ENCODE peak calls at places on chromosomes 11 and 22, in nine cellular contexts. Q, S, R, U, Z, A, P, D and M are unnamed samples.

GRCh38 chr11:12542186-12542935 is 131.9 kb upstream of the TEAD1 start:
- DNase-seq in Q (no peak), S (no peak), R (no peak), U (no peak), Z (no peak), A (no peak), P (no peak), D (no peak), M (no peak)

GRCh38 chr11:73218106-73218829 is at the start of gene P2RY2:
- DNase-seq in Q (peak), S (peak), R (no peak), U (no peak), Z (peak), A (peak), P (peak), D (no peak), M (peak)

GRCh38 chr22:33328789-33329296 is 270.7 kb upstream of the SYN3 start:
- DNase-seq in Q (no peak), S (no peak), R (no peak), U (no peak), Z (no peak), A (no peak), P (no peak), D (no peak), M (peak)

GRCh38 chr11:34358666-34359547 is 1.1 kb upstream of the ABTB2 start:
- DNase-seq in Q (peak), S (peak), R (peak), U (peak), Z (peak), A (peak), P (peak), D (peak), M (peak)

GRCh38 chr11:96155627-96156378 is 187.2 kb downstream of the MAML2 start:
- DNase-seq in Q (peak), S (peak), R (peak), U (peak), Z (peak), A (peak), P (peak), D (no peak), M (peak)

GRCh38 chr11:10654211-10655150 is 39.1 kb downstream of the IRAG1 start:
- DNase-seq in Q (no peak), S (peak), R (no peak), U (peak), Z (peak), A (no peak), P (peak), D (no peak), M (peak)

GRCh38 chr11:6586434-6587359 is 16.7 kb downstream of the RRP8 start:
- DNase-seq in Q (no peak), S (no peak), R (no peak), U (no peak), Z (peak), A (no peak), P (no peak), D (no peak), M (no peak)

GRCh38 chr11:96307748-96308133 is 35.3 kb downstream of the MAML2 start:
- DNase-seq in Q (no peak), S (peak), R (no peak), U (no peak), Z (no peak), A (no peak), P (peak), D (no peak), M (no peak)

GRCh38 chr11:46895821-46896220 is 22.5 kb downstream of the LRP4 start:
- DNase-seq in Q (peak), S (no peak), R (no peak), U (no peak), Z (peak), A (peak), P (no peak), D (no peak), M (no peak)

GRCh38 chr11:33263549-33263948 is 6.4 kb downstream of the HIPK3 start:
- DNase-seq in Q (no peak), S (no peak), R (no peak), U (no peak), Z (no peak), A (no peak), P (no peak), D (no peak), M (no peak)

GRCh38 chr11:92793189-92793588 is 176.3 kb upstream of the MTNR1B start:
- DNase-seq in Q (no peak), S (no peak), R (no peak), U (no peak), Z (no peak), A (no peak), P (no peak), D (no peak), M (peak)

GRCh38 chr22:19430890-19431541 is 517 bp downstream of the HIRA start:
- DNase-seq in Q (peak), S (peak), R (no peak), U (no peak), Z (no peak), A (no peak), P (no peak), D (no peak), M (peak)

GRCh38 chr22:46845281-46846153 is 83.1 kb downstream of the TBC1D22A start:
- DNase-seq in Q (no peak), S (peak), R (peak), U (no peak), Z (no peak), A (no peak), P (no peak), D (no peak), M (no peak)

GRCh38 chr11:15843309-15843857 is 513.0 kb downstream of the SOX6 start:
- DNase-seq in Q (no peak), S (peak), R (no peak), U (no peak), Z (no peak), A (peak), P (no peak), D (peak), M (peak)

GRCh38 chr11:79212711-79213110 is 228.1 kb downstream of the TENM4 start:
- DNase-seq in Q (no peak), S (no peak), R (no peak), U (no peak), Z (no peak), A (no peak), P (no peak), D (no peak), M (peak)

GRCh38 chr11:110173775-110174644 is 80.8 kb downstream of the ZC3H12C start:
- DNase-seq in Q (peak), S (peak), R (no peak), U (peak), Z (peak), A (no peak), P (peak), D (no peak), M (peak)

GRCh38 chr22:38338772-38339379 is 21.6 kb upstream of the CSNK1E start:
- DNase-seq in Q (peak), S (no peak), R (peak), U (no peak), Z (peak), A (no peak), P (no peak), D (no peak), M (no peak)

GRCh38 chr11:76293189-76293631 is 86.9 kb upstream of the WNT11 start:
- DNase-seq in Q (no peak), S (no peak), R (no peak), U (no peak), Z (no peak), A (no peak), P (no peak), D (no peak), M (no peak)

GRCh38 chr11:104694259-104695070 is 203.8 kb downstream of the CASP12 start:
- DNase-seq in Q (no peak), S (peak), R (no peak), U (no peak), Z (no peak), A (no peak), P (no peak), D (no peak), M (no peak)

GRCh38 chr22:20130739-20131592 is 638 bp upstream of the ZDHHC8 start:
- DNase-seq in Q (peak), S (peak), R (peak), U (peak), Z (peak), A (peak), P (peak), D (no peak), M (peak)

GRCh38 chr22:19522881-19523239 is 1.4 kb downstream of the CLDN5 start:
- DNase-seq in Q (no peak), S (no peak), R (peak), U (peak), Z (no peak), A (no peak), P (no peak), D (no peak), M (no peak)

GRCh38 chr22:38412435-38413084 is 42.4 kb downstream of the KCNJ4 start:
- DNase-seq in Q (no peak), S (no peak), R (peak), U (peak), Z (peak), A (no peak), P (no peak), D (no peak), M (peak)

GRCh38 chr11:45856044-45856468 is 8.8 kb downstream of the CRY2 start:
- DNase-seq in Q (no peak), S (no peak), R (no peak), U (no peak), Z (peak), A (no peak), P (no peak), D (no peak), M (no peak)

GRCh38 chr11:77287615-77288273 is 13.7 kb downstream of the GDPD4 start:
- DNase-seq in Q (no peak), S (no peak), R (no peak), U (no peak), Z (no peak), A (no peak), P (no peak), D (no peak), M (no peak)

GRCh38 chr22:46604306-46604690 is 15.9 kb upstream of the GRAMD4 start:
- DNase-seq in Q (peak), S (no peak), R (no peak), U (peak), Z (no peak), A (no peak), P (no peak), D (no peak), M (no peak)

GRCh38 chr22:29302681-29303465 is 3.6 kb upstream of the GAS2L1 start:
- DNase-seq in Q (no peak), S (no peak), R (peak), U (no peak), Z (no peak), A (no peak), P (no peak), D (no peak), M (peak)

GRCh38 chr22:46079861-46080821 is 70.2 kb upstream of the PPARA start:
- DNase-seq in Q (peak), S (no peak), R (peak), U (no peak), Z (peak), A (peak), P (no peak), D (no peak), M (no peak)

GRCh38 chr11:67281552-67282150 is 7.5 kb upstream of the ANKRD13D start:
- DNase-seq in Q (peak), S (no peak), R (no peak), U (no peak), Z (peak), A (no peak), P (no peak), D (no peak), M (no peak)

GRCh38 chr11:67278939-67279588 is 10.0 kb upstream of the ANKRD13D start:
- DNase-seq in Q (no peak), S (no peak), R (no peak), U (no peak), Z (peak), A (no peak), P (no peak), D (no peak), M (no peak)

GRCh38 chr11:67280791-67281551 is 8.1 kb upstream of the ANKRD13D start:
- DNase-seq in Q (peak), S (no peak), R (no peak), U (no peak), Z (peak), A (no peak), P (no peak), D (no peak), M (no peak)

GRCh38 chr11:67279589-67280340 is 9.3 kb upstream of the ANKRD13D start:
- DNase-seq in Q (no peak), S (no peak), R (no peak), U (no peak), Z (peak), A (no peak), P (no peak), D (no peak), M (no peak)

DNA sequence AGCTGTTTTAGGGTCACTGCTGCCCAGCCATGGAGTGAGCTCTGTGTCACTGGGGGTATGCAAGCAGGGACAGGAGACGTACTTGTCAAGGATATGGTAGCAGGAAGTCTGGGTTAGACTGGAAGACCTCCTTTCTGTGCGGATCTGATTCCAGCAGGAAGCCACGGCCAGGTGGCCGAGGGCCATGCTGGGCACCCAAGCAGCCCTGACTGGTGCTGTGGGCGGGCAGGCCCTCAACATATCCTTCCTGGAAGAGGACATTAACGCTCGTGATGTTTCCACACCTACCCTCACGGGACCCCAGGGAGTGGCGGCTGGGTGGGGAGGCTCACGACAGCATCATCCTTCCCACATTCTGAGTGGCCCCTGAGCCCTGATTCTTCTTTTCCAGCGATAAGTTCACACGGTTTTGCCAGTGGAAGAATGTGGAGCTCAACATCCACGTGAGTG is 8.7 kb upstream of the ANKRD13D start:
- DNase-seq in Q (peak), S (no peak), R (no peak), U (no peak), Z (peak), A (no peak), P (no peak), D (no peak), M (no peak)
- TF ChIP-seq POLR2AphosphoS5 in Q (no peak), S (no peak), R (no peak), U (no peak), Z (no peak), A (no peak), P (no peak), D (no peak), M (no peak)

DNA sequence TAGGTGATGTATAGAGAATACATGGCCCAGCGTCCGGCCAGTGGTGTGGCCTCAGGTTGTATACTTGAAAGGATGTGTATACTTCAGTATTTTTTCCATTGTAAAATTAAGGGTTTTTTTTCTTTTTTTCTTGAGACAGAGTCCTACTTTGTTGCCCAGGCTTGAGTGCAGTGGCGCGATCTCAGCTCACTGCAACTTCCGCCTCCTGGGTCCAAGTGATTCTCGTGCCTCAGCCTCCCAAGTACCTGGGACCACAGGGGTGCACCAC is 15.8 kb downstream of the ZBTB16 start:
- DNase-seq in Q (no peak), S (no peak), R (no peak), U (no peak), Z (peak), A (no peak), P (no peak), D (no peak), M (no peak)
- H3K4me3 ChIP-seq in Q (no peak), S (no peak), R (peak), U (no peak), Z (no peak), A (peak), P (no peak), D (no peak), M (no peak)

DNA sequence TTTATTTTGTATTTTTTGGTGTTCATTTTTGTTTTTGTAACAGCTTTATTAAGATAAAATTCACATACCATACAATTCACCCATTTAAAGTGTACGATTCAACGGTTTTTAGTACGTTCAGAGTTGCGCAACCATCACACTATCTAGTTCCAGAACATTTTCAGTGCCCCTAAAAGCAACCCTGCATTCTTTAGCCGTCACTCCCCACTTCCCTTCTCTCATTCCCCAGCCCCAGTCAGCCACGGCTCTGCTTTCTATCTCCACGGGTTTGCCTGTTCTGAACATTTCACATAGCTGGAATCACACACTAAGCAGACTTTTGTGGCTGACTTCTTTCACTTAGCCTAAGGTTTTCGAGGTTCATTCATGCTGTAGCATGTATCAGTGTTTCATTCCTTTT is 9.6 kb upstream of the KCNQ1OT1 start:
- DNase-seq in Q (no peak), S (no peak), R (no peak), U (no peak), Z (peak), A (no peak), P (no peak), D (no peak), M (no peak)
- TF ChIP-seq POLR2AphosphoS5 in Q (peak), S (no peak), R (no peak), U (no peak), Z (peak), A (no peak), P (no peak), D (no peak), M (no peak)

GRCh38 chr11:118918128-118918685 is 7.5 kb downstream of the BCL9L start:
- DNase-seq in Q (peak), S (peak), R (peak), U (peak), Z (peak), A (peak), P (no peak), D (no peak), M (peak)
- H3K4me3 ChIP-seq in Q (peak), S (no peak), R (peak), U (peak), Z (peak), A (peak), P (peak), D (peak), M (peak)

GRCh38 chr22:27380826-27381225 is 420.7 kb downstream of the MN1 start:
- DNase-seq in Q (no peak), S (no peak), R (no peak), U (no peak), Z (no peak), A (no peak), P (no peak), D (peak), M (no peak)
- TF ChIP-seq POLR2AphosphoS5 in Q (no peak), S (no peak), R (no peak), U (no peak), Z (no peak), A (no peak), P (no peak), D (no peak), M (no peak)

DNA sequence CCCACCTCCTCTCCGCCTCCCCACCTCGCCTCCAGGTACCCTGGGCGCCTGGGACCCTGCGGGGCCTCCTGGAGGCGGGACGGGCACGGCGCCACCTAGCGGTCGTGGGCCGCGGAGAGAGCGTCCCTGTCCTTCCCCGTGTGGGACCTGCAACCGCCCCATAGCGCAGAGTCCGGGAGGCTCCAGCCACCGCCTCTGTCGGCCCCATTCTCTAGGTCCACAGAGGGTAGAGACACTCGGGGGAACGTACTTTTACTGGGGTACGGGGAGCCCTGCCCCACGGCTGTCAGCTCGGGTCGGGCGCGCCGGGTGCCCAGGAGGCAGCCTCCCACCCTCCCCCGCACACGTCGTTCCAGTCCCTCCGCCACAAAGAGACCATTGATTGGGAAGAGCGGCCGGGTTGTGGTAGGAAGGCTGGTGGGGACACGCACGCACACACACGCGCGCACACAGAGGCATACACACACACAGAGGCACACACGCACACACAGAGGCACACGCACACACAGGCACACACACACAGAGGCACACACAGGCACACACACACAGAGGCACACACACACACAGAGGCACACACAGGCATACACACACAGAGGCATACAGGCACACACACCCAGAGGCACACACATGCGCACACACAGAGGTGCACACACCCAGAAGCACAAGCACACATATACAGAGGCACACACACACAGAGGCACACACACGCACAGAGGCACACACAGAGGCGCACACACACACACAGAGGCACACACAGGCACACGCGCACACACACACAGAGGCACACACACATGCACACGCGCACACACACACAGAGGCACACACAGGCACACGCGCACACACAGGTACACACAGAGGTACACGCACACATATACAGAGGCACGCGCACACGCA is 12.6 kb upstream of the NECTIN1 start:
- DNase-seq in Q (peak), S (peak), R (no peak), U (peak), Z (no peak), A (no peak), P (no peak), D (no peak), M (peak)
- H3K4me3 ChIP-seq in Q (peak), S (no peak), R (peak), U (no peak), Z (no peak), A (peak), P (peak), D (no peak), M (peak)